ENCODE peak calls at places on chromosomes 3 and 15, in four cellular contexts. One of them, this sample, is unnamed.

GRCh38 chr15:56568466-56569167 is 103.7 kb upstream of the MNS1 start:
- DNase-seq in stimulated activated CD8-positive, alpha-beta memory T cell treated with anti-CD3 and anti-CD28 coated beads, Interleukin-7, amount 100 ng/mL, for 1 hour: no peak
- DNase-seq in activated T-helper 2 cell treated with anti-CD3 and anti-CD28 coated beads, Interferon-gamma antibody, Interleukin-2, Interleukin-4, amounts not matched to agents 10 μg/mL and 5 μg/mL and 100 μg/mL, durations not matched to agents 14 hours and 24 hours and 36 hours: no peak
- DNase-seq in T47D: no peak
- DNase-seq in this sample: no peak

GRCh38 chr3:134682196-134682880 is 31.5 kb upstream of the KY start:
- DNase-seq in stimulated activated CD8-positive, alpha-beta memory T cell treated with anti-CD3 and anti-CD28 coated beads, Interleukin-7, amount 100 ng/mL, for 1 hour: no peak
- DNase-seq in activated T-helper 2 cell treated with anti-CD3 and anti-CD28 coated beads, Interferon-gamma antibody, Interleukin-2, Interleukin-4, amounts not matched to agents 10 μg/mL and 5 μg/mL and 100 μg/mL, durations not matched to agents 14 hours and 24 hours and 36 hours: no peak
- DNase-seq in T47D: no peak
- DNase-seq in this sample: no peak

GRCh38 chr3:64268926-64269325 is 43.7 kb upstream of the PRICKLE2 start:
- DNase-seq in stimulated activated CD8-positive, alpha-beta memory T cell treated with anti-CD3 and anti-CD28 coated beads, Interleukin-7, amount 100 ng/mL, for 1 hour: no peak
- DNase-seq in activated T-helper 2 cell treated with anti-CD3 and anti-CD28 coated beads, Interferon-gamma antibody, Interleukin-2, Interleukin-4, amounts not matched to agents 10 μg/mL and 5 μg/mL and 100 μg/mL, durations not matched to agents 14 hours and 24 hours and 36 hours: no peak
- DNase-seq in T47D: no peak
- DNase-seq in this sample: no peak

GRCh38 chr3:188323067-188323842 is 169.3 kb downstream of the LPP start:
- DNase-seq in stimulated activated CD8-positive, alpha-beta memory T cell treated with anti-CD3 and anti-CD28 coated beads, Interleukin-7, amount 100 ng/mL, for 1 hour: no peak
- DNase-seq in activated T-helper 2 cell treated with anti-CD3 and anti-CD28 coated beads, Interferon-gamma antibody, Interleukin-2, Interleukin-4, amounts not matched to agents 10 μg/mL and 5 μg/mL and 100 μg/mL, durations not matched to agents 14 hours and 24 hours and 36 hours: peak
- DNase-seq in T47D: no peak
- DNase-seq in this sample: no peak

GRCh38 chr3:193656445-193656844 is 63.4 kb downstream of the OPA1 start:
- DNase-seq in stimulated activated CD8-positive, alpha-beta memory T cell treated with anti-CD3 and anti-CD28 coated beads, Interleukin-7, amount 100 ng/mL, for 1 hour: no peak
- DNase-seq in activated T-helper 2 cell treated with anti-CD3 and anti-CD28 coated beads, Interferon-gamma antibody, Interleukin-2, Interleukin-4, amounts not matched to agents 10 μg/mL and 5 μg/mL and 100 μg/mL, durations not matched to agents 14 hours and 24 hours and 36 hours: no peak
- DNase-seq in T47D: no peak
- DNase-seq in this sample: no peak

GRCh38 chr3:193660698-193661400 is 67.8 kb downstream of the OPA1 start:
- DNase-seq in stimulated activated CD8-positive, alpha-beta memory T cell treated with anti-CD3 and anti-CD28 coated beads, Interleukin-7, amount 100 ng/mL, for 1 hour: no peak
- DNase-seq in activated T-helper 2 cell treated with anti-CD3 and anti-CD28 coated beads, Interferon-gamma antibody, Interleukin-2, Interleukin-4, amounts not matched to agents 10 μg/mL and 5 μg/mL and 100 μg/mL, durations not matched to agents 14 hours and 24 hours and 36 hours: no peak
- DNase-seq in T47D: no peak
- DNase-seq in this sample: no peak

GRCh38 chr15:71934446-71934845 is 124.1 kb downstream of the NR2E3 start:
- DNase-seq in stimulated activated CD8-positive, alpha-beta memory T cell treated with anti-CD3 and anti-CD28 coated beads, Interleukin-7, amount 100 ng/mL, for 1 hour: no peak
- DNase-seq in activated T-helper 2 cell treated with anti-CD3 and anti-CD28 coated beads, Interferon-gamma antibody, Interleukin-2, Interleukin-4, amounts not matched to agents 10 μg/mL and 5 μg/mL and 100 μg/mL, durations not matched to agents 14 hours and 24 hours and 36 hours: no peak
- DNase-seq in T47D: no peak
- DNase-seq in this sample: no peak

GRCh38 chr3:15069441-15069840 is 4.3 kb upstream of the MRPS25 start:
- DNase-seq in stimulated activated CD8-positive, alpha-beta memory T cell treated with anti-CD3 and anti-CD28 coated beads, Interleukin-7, amount 100 ng/mL, for 1 hour: no peak
- DNase-seq in activated T-helper 2 cell treated with anti-CD3 and anti-CD28 coated beads, Interferon-gamma antibody, Interleukin-2, Interleukin-4, amounts not matched to agents 10 μg/mL and 5 μg/mL and 100 μg/mL, durations not matched to agents 14 hours and 24 hours and 36 hours: no peak
- DNase-seq in T47D: no peak
- DNase-seq in this sample: no peak

GRCh38 chr3:77296527-77296926 is 256.6 kb downstream of the ROBO2 start:
- DNase-seq in stimulated activated CD8-positive, alpha-beta memory T cell treated with anti-CD3 and anti-CD28 coated beads, Interleukin-7, amount 100 ng/mL, for 1 hour: no peak
- DNase-seq in activated T-helper 2 cell treated with anti-CD3 and anti-CD28 coated beads, Interferon-gamma antibody, Interleukin-2, Interleukin-4, amounts not matched to agents 10 μg/mL and 5 μg/mL and 100 μg/mL, durations not matched to agents 14 hours and 24 hours and 36 hours: no peak
- DNase-seq in T47D: peak
- DNase-seq in this sample: no peak

GRCh38 chr3:10955694-10956453 is 36.7 kb upstream of the SLC6A1 start:
- DNase-seq in stimulated activated CD8-positive, alpha-beta memory T cell treated with anti-CD3 and anti-CD28 coated beads, Interleukin-7, amount 100 ng/mL, for 1 hour: no peak
- DNase-seq in activated T-helper 2 cell treated with anti-CD3 and anti-CD28 coated beads, Interferon-gamma antibody, Interleukin-2, Interleukin-4, amounts not matched to agents 10 μg/mL and 5 μg/mL and 100 μg/mL, durations not matched to agents 14 hours and 24 hours and 36 hours: no peak
- DNase-seq in T47D: no peak
- DNase-seq in this sample: no peak

GRCh38 chr3:15822281-15822680 is 24.5 kb upstream of the ANKRD28 start:
- DNase-seq in stimulated activated CD8-positive, alpha-beta memory T cell treated with anti-CD3 and anti-CD28 coated beads, Interleukin-7, amount 100 ng/mL, for 1 hour: no peak
- DNase-seq in activated T-helper 2 cell treated with anti-CD3 and anti-CD28 coated beads, Interferon-gamma antibody, Interleukin-2, Interleukin-4, amounts not matched to agents 10 μg/mL and 5 μg/mL and 100 μg/mL, durations not matched to agents 14 hours and 24 hours and 36 hours: no peak
- DNase-seq in T47D: no peak
- DNase-seq in this sample: no peak

GRCh38 chr3:51671090-51672082 is at the start of gene TEX264:
- DNase-seq in stimulated activated CD8-positive, alpha-beta memory T cell treated with anti-CD3 and anti-CD28 coated beads, Interleukin-7, amount 100 ng/mL, for 1 hour: peak
- DNase-seq in activated T-helper 2 cell treated with anti-CD3 and anti-CD28 coated beads, Interferon-gamma antibody, Interleukin-2, Interleukin-4, amounts not matched to agents 10 μg/mL and 5 μg/mL and 100 μg/mL, durations not matched to agents 14 hours and 24 hours and 36 hours: peak
- DNase-seq in T47D: peak
- DNase-seq in this sample: peak

GRCh38 chr3:177595789-177596188 is 398.5 kb upstream of the TBL1XR1 start:
- DNase-seq in stimulated activated CD8-positive, alpha-beta memory T cell treated with anti-CD3 and anti-CD28 coated beads, Interleukin-7, amount 100 ng/mL, for 1 hour: no peak
- DNase-seq in activated T-helper 2 cell treated with anti-CD3 and anti-CD28 coated beads, Interferon-gamma antibody, Interleukin-2, Interleukin-4, amounts not matched to agents 10 μg/mL and 5 μg/mL and 100 μg/mL, durations not matched to agents 14 hours and 24 hours and 36 hours: no peak
- DNase-seq in T47D: no peak
- DNase-seq in this sample: no peak

GRCh38 chr3:177692304-177692703 is 495.0 kb upstream of the TBL1XR1 start:
- DNase-seq in stimulated activated CD8-positive, alpha-beta memory T cell treated with anti-CD3 and anti-CD28 coated beads, Interleukin-7, amount 100 ng/mL, for 1 hour: no peak
- DNase-seq in activated T-helper 2 cell treated with anti-CD3 and anti-CD28 coated beads, Interferon-gamma antibody, Interleukin-2, Interleukin-4, amounts not matched to agents 10 μg/mL and 5 μg/mL and 100 μg/mL, durations not matched to agents 14 hours and 24 hours and 36 hours: no peak
- DNase-seq in T47D: no peak
- DNase-seq in this sample: no peak

GRCh38 chr3:21894459-21895083 is 143.6 kb upstream of the ZNF385D start:
- DNase-seq in stimulated activated CD8-positive, alpha-beta memory T cell treated with anti-CD3 and anti-CD28 coated beads, Interleukin-7, amount 100 ng/mL, for 1 hour: no peak
- DNase-seq in activated T-helper 2 cell treated with anti-CD3 and anti-CD28 coated beads, Interferon-gamma antibody, Interleukin-2, Interleukin-4, amounts not matched to agents 10 μg/mL and 5 μg/mL and 100 μg/mL, durations not matched to agents 14 hours and 24 hours and 36 hours: no peak
- DNase-seq in T47D: peak
- DNase-seq in this sample: no peak

GRCh38 chr15:62391565-62392262 is 226.6 kb upstream of the C2CD4B start:
- DNase-seq in stimulated activated CD8-positive, alpha-beta memory T cell treated with anti-CD3 and anti-CD28 coated beads, Interleukin-7, amount 100 ng/mL, for 1 hour: no peak
- DNase-seq in activated T-helper 2 cell treated with anti-CD3 and anti-CD28 coated beads, Interferon-gamma antibody, Interleukin-2, Interleukin-4, amounts not matched to agents 10 μg/mL and 5 μg/mL and 100 μg/mL, durations not matched to agents 14 hours and 24 hours and 36 hours: peak
- DNase-seq in T47D: peak
- DNase-seq in this sample: no peak

GRCh38 chr3:122679467-122680291 is 960 bp upstream of the PARP14 start:
- DNase-seq in stimulated activated CD8-positive, alpha-beta memory T cell treated with anti-CD3 and anti-CD28 coated beads, Interleukin-7, amount 100 ng/mL, for 1 hour: no peak
- DNase-seq in activated T-helper 2 cell treated with anti-CD3 and anti-CD28 coated beads, Interferon-gamma antibody, Interleukin-2, Interleukin-4, amounts not matched to agents 10 μg/mL and 5 μg/mL and 100 μg/mL, durations not matched to agents 14 hours and 24 hours and 36 hours: peak
- DNase-seq in T47D: peak
- DNase-seq in this sample: no peak

GRCh38 chr15:99613887-99614642 is 48.3 kb downstream of the MEF2A start:
- DNase-seq in stimulated activated CD8-positive, alpha-beta memory T cell treated with anti-CD3 and anti-CD28 coated beads, Interleukin-7, amount 100 ng/mL, for 1 hour: no peak
- DNase-seq in activated T-helper 2 cell treated with anti-CD3 and anti-CD28 coated beads, Interferon-gamma antibody, Interleukin-2, Interleukin-4, amounts not matched to agents 10 μg/mL and 5 μg/mL and 100 μg/mL, durations not matched to agents 14 hours and 24 hours and 36 hours: no peak
- DNase-seq in T47D: no peak
- DNase-seq in this sample: no peak

GRCh38 chr15:78201281-78202190 is 32.8 kb downstream of the ACSBG1 start:
- DNase-seq in stimulated activated CD8-positive, alpha-beta memory T cell treated with anti-CD3 and anti-CD28 coated beads, Interleukin-7, amount 100 ng/mL, for 1 hour: no peak
- DNase-seq in activated T-helper 2 cell treated with anti-CD3 and anti-CD28 coated beads, Interferon-gamma antibody, Interleukin-2, Interleukin-4, amounts not matched to agents 10 μg/mL and 5 μg/mL and 100 μg/mL, durations not matched to agents 14 hours and 24 hours and 36 hours: no peak
- DNase-seq in T47D: no peak
- DNase-seq in this sample: no peak

GRCh38 chr3:13451301-13451673 is 28.8 kb upstream of the HDAC11 start:
- DNase-seq in stimulated activated CD8-positive, alpha-beta memory T cell treated with anti-CD3 and anti-CD28 coated beads, Interleukin-7, amount 100 ng/mL, for 1 hour: no peak
- DNase-seq in activated T-helper 2 cell treated with anti-CD3 and anti-CD28 coated beads, Interferon-gamma antibody, Interleukin-2, Interleukin-4, amounts not matched to agents 10 μg/mL and 5 μg/mL and 100 μg/mL, durations not matched to agents 14 hours and 24 hours and 36 hours: no peak
- DNase-seq in T47D: no peak
- DNase-seq in this sample: no peak

GRCh38 chr3:197216914-197217313 is 81.5 kb downstream of the DLG1 start:
- DNase-seq in stimulated activated CD8-positive, alpha-beta memory T cell treated with anti-CD3 and anti-CD28 coated beads, Interleukin-7, amount 100 ng/mL, for 1 hour: no peak
- DNase-seq in activated T-helper 2 cell treated with anti-CD3 and anti-CD28 coated beads, Interferon-gamma antibody, Interleukin-2, Interleukin-4, amounts not matched to agents 10 μg/mL and 5 μg/mL and 100 μg/mL, durations not matched to agents 14 hours and 24 hours and 36 hours: no peak
- DNase-seq in T47D: no peak
- DNase-seq in this sample: no peak

GRCh38 chr3:73637042-73637441 is 12.3 kb upstream of the PDZRN3 start:
- DNase-seq in stimulated activated CD8-positive, alpha-beta memory T cell treated with anti-CD3 and anti-CD28 coated beads, Interleukin-7, amount 100 ng/mL, for 1 hour: no peak
- DNase-seq in activated T-helper 2 cell treated with anti-CD3 and anti-CD28 coated beads, Interferon-gamma antibody, Interleukin-2, Interleukin-4, amounts not matched to agents 10 μg/mL and 5 μg/mL and 100 μg/mL, durations not matched to agents 14 hours and 24 hours and 36 hours: no peak
- DNase-seq in T47D: peak
- DNase-seq in this sample: no peak

GRCh38 chr3:138646008-138646407 is 37.4 kb downstream of the FAIM start:
- DNase-seq in stimulated activated CD8-positive, alpha-beta memory T cell treated with anti-CD3 and anti-CD28 coated beads, Interleukin-7, amount 100 ng/mL, for 1 hour: no peak
- DNase-seq in activated T-helper 2 cell treated with anti-CD3 and anti-CD28 coated beads, Interferon-gamma antibody, Interleukin-2, Interleukin-4, amounts not matched to agents 10 μg/mL and 5 μg/mL and 100 μg/mL, durations not matched to agents 14 hours and 24 hours and 36 hours: no peak
- DNase-seq in T47D: no peak
- DNase-seq in this sample: no peak

GRCh38 chr3:197958346-197958745 is 1.7 kb upstream of the LMLN start:
- DNase-seq in stimulated activated CD8-positive, alpha-beta memory T cell treated with anti-CD3 and anti-CD28 coated beads, Interleukin-7, amount 100 ng/mL, for 1 hour: no peak
- DNase-seq in activated T-helper 2 cell treated with anti-CD3 and anti-CD28 coated beads, Interferon-gamma antibody, Interleukin-2, Interleukin-4, amounts not matched to agents 10 μg/mL and 5 μg/mL and 100 μg/mL, durations not matched to agents 14 hours and 24 hours and 36 hours: no peak
- DNase-seq in T47D: no peak
- DNase-seq in this sample: no peak

GRCh38 chr15:100926258-100926657 is 7.1 kb downstream of the LRRK1 start:
- DNase-seq in stimulated activated CD8-positive, alpha-beta memory T cell treated with anti-CD3 and anti-CD28 coated beads, Interleukin-7, amount 100 ng/mL, for 1 hour: no peak
- DNase-seq in activated T-helper 2 cell treated with anti-CD3 and anti-CD28 coated beads, Interferon-gamma antibody, Interleukin-2, Interleukin-4, amounts not matched to agents 10 μg/mL and 5 μg/mL and 100 μg/mL, durations not matched to agents 14 hours and 24 hours and 36 hours: no peak
- DNase-seq in T47D: no peak
- DNase-seq in this sample: no peak

GRCh38 chr15:39429898-39430357 is 151.0 kb upstream of the THBS1 start:
- DNase-seq in stimulated activated CD8-positive, alpha-beta memory T cell treated with anti-CD3 and anti-CD28 coated beads, Interleukin-7, amount 100 ng/mL, for 1 hour: no peak
- DNase-seq in activated T-helper 2 cell treated with anti-CD3 and anti-CD28 coated beads, Interferon-gamma antibody, Interleukin-2, Interleukin-4, amounts not matched to agents 10 μg/mL and 5 μg/mL and 100 μg/mL, durations not matched to agents 14 hours and 24 hours and 36 hours: no peak
- DNase-seq in T47D: no peak
- DNase-seq in this sample: no peak

GRCh38 chr3:159807137-159808028 is 181.3 kb upstream of the IL12A start:
- DNase-seq in stimulated activated CD8-positive, alpha-beta memory T cell treated with anti-CD3 and anti-CD28 coated beads, Interleukin-7, amount 100 ng/mL, for 1 hour: no peak
- DNase-seq in activated T-helper 2 cell treated with anti-CD3 and anti-CD28 coated beads, Interferon-gamma antibody, Interleukin-2, Interleukin-4, amounts not matched to agents 10 μg/mL and 5 μg/mL and 100 μg/mL, durations not matched to agents 14 hours and 24 hours and 36 hours: no peak
- DNase-seq in T47D: peak
- DNase-seq in this sample: no peak

This sample was measured in natural killer cell treated with Interleukin-12 subunit alpha and Interleukin-12 subunit beta and Interleukin-15 and Interleukin-18, amount 100 ng/mL, for 72 hours.